ENCODE peak calls at places on chromosomes 4 and X, in five cellular contexts. N is GM12865, I is neuronal stem cell, W is thyroid gland, R is psoas muscle. O is an unnamed sample.

GRCh38 chr4:110878992-110879391 is 256.1 kb upstream of the PITX2 start:
- DNase-seq in N (no peak), I (no peak), W (no peak), R (no peak), O (no peak)

GRCh38 chrX:7115557-7115956 is 32.0 kb upstream of the STS start:
- DNase-seq in N (peak), I (no peak), W (no peak), R (no peak), O (peak)

GRCh38 chr4:139416073-139416673 is 37.7 kb upstream of the RAB33B start:
- DNase-seq in N (peak), I (no peak), W (no peak), R (no peak), O (no peak)

GRCh38 chr4:151527699-151528098 is 118.7 kb downstream of the FHIP1A start:
- DNase-seq in N (no peak), I (no peak), W (no peak), R (no peak), O (no peak)

GRCh38 chr4:137664416-137664815 is 132.1 kb upstream of the PCDH18 start:
- DNase-seq in N (no peak), I (no peak), W (no peak), R (no peak), O (no peak)

GRCh38 chrX:39688576-39689373 is 409.0 kb downstream of the BCOR start:
- DNase-seq in N (no peak), I (peak), W (peak), R (peak), O (no peak)

GRCh38 chr4:159229164-159229563 is 126.3 kb downstream of the RAPGEF2 start:
- DNase-seq in N (no peak), I (peak), W (no peak), R (no peak), O (no peak)

GRCh38 chr4:23871420-23871819 is 18.4 kb downstream of the PPARGC1A start:
- DNase-seq in N (no peak), I (no peak), W (no peak), R (no peak), O (no peak)

GRCh38 chrX:136810493-136810892 is 29.8 kb upstream of the ARHGEF6 start:
- DNase-seq in N (no peak), I (no peak), W (no peak), R (no peak), O (no peak)

GRCh38 chrX:154348114-154348531 is 26.3 kb downstream of the FLNA start:
- DNase-seq in N (no peak), I (no peak), W (no peak), R (peak), O (peak)

GRCh38 chr4:14452001-14452400 is 550.3 kb upstream of the CPEB2 start:
- DNase-seq in N (no peak), I (no peak), W (no peak), R (no peak), O (no peak)

GRCh38 chr4:101527186-101527585 is 179.9 kb upstream of the PPP3CA start:
- DNase-seq in N (peak), I (no peak), W (no peak), R (no peak), O (peak)

GRCh38 chr4:76950052-76950845 is 697 bp downstream of the SEPTIN11 start:
- DNase-seq in N (peak), I (peak), W (peak), R (peak), O (peak)

GRCh38 chr4:156970501-156971167 is 965 bp downstream of the PDGFC start:
- DNase-seq in N (no peak), I (peak), W (peak), R (peak), O (no peak)

GRCh38 chrX:40040686-40041461 is 56.9 kb downstream of the BCOR start:
- DNase-seq in N (no peak), I (no peak), W (no peak), R (no peak), O (no peak)

GRCh38 chr4:2254665-2255500 is 7.0 kb downstream of the MXD4 start:
- DNase-seq in N (no peak), I (no peak), W (no peak), R (peak), O (peak)

GRCh38 chr4:38094419-38094818 is 134.2 kb downstream of the PTTG2 start:
- DNase-seq in N (no peak), I (no peak), W (no peak), R (no peak), O (no peak)

GRCh38 chr4:113433116-113433515 is 328.4 kb downstream of the CAMK2D start:
- DNase-seq in N (no peak), I (no peak), W (no peak), R (no peak), O (no peak)

GRCh38 chr4:55303818-55304217 is 42.2 kb upstream of the SRD5A3 start:
- DNase-seq in N (no peak), I (no peak), W (no peak), R (no peak), O (no peak)

GRCh38 chr4:31194823-31195222 is 474.7 kb downstream of the PCDH7 start:
- DNase-seq in N (no peak), I (no peak), W (no peak), R (no peak), O (no peak)

GRCh38 chr4:44447563-44448504 is 775 bp downstream of the KCTD8 start:
- DNase-seq in N (peak), I (peak), W (peak), R (peak), O (peak)

GRCh38 chr4:178958725-178959440 is 1516.6 kb upstream of the AGA start:
- DNase-seq in N (no peak), I (no peak), W (no peak), R (no peak), O (no peak)

GRCh38 chr4:7005571-7005970 is 37.6 kb upstream of the TADA2B start:
- DNase-seq in N (no peak), I (no peak), W (no peak), R (no peak), O (no peak)

GRCh38 chr4:15799703-15800102 is 21.6 kb downstream of the CD38 start:
- DNase-seq in N (no peak), I (no peak), W (no peak), R (no peak), O (no peak)

GRCh38 chrX:49879656-49880277 is 483 bp downstream of the USP27X start:
- DNase-seq in N (peak), I (no peak), W (no peak), R (no peak), O (no peak)

GRCh38 chrX:107683124-107683895 is 55.0 kb downstream of the PRPS1 start:
- DNase-seq in N (no peak), I (no peak), W (peak), R (peak), O (no peak)

GRCh38 chr4:110636677-110637407 is 14.0 kb upstream of the PITX2 start:
- DNase-seq in N (no peak), I (peak), W (no peak), R (peak), O (no peak)

GRCh38 chr4:159145318-159146006 is 42.6 kb downstream of the RAPGEF2 start:
- DNase-seq in N (no peak), I (no peak), W (no peak), R (no peak), O (no peak)

GRCh38 chr4:80253510-80253909 is 13.0 kb upstream of the FGF5 start:
- DNase-seq in N (no peak), I (no peak), W (no peak), R (no peak), O (no peak)

GRCh38 chr4:171186700-171187099 is 626.5 kb upstream of the GALNTL6 start:
- DNase-seq in N (peak), I (no peak), W (peak), R (no peak), O (no peak)

GRCh38 chrX:36071064-36071463 is 151.5 kb downstream of the CFAP47 start:
- DNase-seq in N (no peak), I (no peak), W (no peak), R (no peak), O (no peak)

DNA sequence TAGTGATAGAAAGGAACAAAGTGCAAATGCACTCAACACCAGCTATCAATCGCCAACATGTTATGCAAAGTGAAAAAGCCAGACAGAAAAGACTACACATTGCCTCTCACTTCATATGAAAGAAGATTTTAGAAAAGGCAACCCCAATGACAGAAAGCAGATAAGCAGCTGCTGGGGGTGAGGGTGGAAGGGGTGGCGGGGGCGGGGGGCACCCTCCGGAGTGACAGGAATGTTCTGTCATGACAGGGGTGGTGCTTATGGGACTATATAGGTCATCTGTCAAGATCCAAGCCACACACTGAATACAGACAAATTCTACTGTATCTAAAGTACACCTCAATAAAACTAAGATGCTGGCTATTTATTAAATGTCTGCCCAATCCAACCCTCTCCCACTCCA is 10.7 kb downstream of the WDR1 start:
- DNase-seq in N (no peak), I (no peak), W (no peak), R (no peak), O (no peak)
- H3K4me3 ChIP-seq in N (no peak), I (no peak), W (no peak), R (peak), O (no peak)

DNA sequence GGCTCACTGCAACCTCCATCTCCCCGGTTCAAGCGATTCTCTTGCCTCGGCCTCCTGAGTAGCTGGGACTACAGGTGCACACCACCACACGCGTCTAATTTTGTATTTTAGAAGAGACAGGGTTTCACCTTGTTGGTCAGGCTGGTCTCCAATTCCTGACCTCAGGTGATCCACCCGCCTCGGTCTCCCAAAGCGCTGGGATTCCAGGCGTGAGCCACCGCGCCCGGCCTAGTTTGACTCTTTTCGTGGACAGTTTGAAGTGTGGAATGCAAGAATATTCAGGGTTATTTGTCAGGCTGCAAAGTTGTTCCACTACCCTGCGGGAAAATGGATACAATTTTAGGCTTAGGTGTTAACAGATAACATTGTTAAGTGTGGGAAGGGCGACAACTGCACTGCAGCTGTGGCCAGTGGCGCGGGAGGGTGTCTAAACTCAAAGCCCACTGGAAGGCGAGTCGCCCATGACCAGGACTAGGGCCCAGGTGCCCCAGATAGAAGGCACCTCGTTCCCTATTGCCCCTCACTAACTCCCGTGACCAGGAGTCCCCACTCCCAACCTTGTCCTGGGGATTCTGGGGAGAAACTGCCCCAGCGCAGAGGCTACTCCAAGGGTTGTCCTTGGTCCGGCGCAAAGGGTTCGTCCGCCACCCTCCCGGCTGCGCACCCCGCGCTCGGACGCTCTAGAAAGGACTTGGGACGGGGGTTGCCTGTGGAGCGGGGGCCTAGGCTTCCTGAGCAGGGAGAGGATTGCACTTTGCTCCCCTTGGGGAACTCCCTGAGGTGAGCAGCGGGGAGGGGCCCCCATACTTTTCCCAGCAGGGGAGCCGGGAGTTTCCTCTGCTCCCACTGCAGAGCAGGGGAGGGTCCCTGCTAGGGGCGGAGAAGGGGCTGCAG is 1.1 kb upstream of the CD99 start:
- DNase-seq in N (no peak), I (no peak), W (no peak), R (no peak), O (no peak)
- H3K4me3 ChIP-seq in N (peak), I (peak), W (no peak), R (peak), O (peak)

GRCh38 chr4:48137766-48138349 is 3.8 kb upstream of the TXK start:
- DNase-seq in N (no peak), I (no peak), W (no peak), R (no peak), O (no peak)

GRCh38 chr4:48129307-48130014 is 4.6 kb downstream of the TXK start:
- DNase-seq in N (no peak), I (no peak), W (peak), R (peak), O (no peak)

GRCh38 chr4:48131736-48132135 is 2.3 kb downstream of the TXK start:
- DNase-seq in N (no peak), I (no peak), W (peak), R (no peak), O (no peak)

GRCh38 chr4:48130100-48130499 is 4.0 kb downstream of the TXK start:
- DNase-seq in N (no peak), I (no peak), W (no peak), R (no peak), O (no peak)

GRCh38 chr4:48133668-48134444 is at the start of gene TXK:
- DNase-seq in N (no peak), I (no peak), W (peak), R (no peak), O (no peak)
- H3K4me3 ChIP-seq in N (no peak), I (no peak), W (no peak), R (no peak), O (no peak)

DNA sequence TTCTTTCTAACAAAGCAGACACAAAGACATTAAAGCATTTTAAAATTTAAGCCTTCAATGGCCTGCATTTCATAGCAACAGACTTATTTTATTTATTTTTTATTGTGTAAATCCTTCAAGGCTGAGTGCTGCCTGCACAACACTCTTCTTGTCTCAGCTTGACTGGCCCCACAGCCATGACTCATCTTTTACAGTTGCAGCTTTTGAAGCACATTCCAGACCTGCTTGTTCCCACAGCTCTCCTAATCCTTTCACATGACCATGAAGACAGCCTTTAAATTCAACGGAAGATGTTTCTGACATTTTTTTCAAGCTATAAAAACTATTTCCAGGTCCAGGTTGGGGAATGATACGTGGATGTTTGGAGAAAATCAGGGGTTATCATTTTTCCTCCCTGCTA is 276.9 kb upstream of the TACR3 start:
- DNase-seq in N (peak), I (peak), W (peak), R (no peak), O (no peak)
- H3K4me3 ChIP-seq in N (no peak), I (no peak), W (no peak), R (no peak), O (no peak)

GRCh38 chr4:128861856-128862518 is 52.5 kb downstream of the JADE1 start:
- DNase-seq in N (peak), I (no peak), W (no peak), R (no peak), O (no peak)

GRCh38 chr4:128862608-128863313 is 53.3 kb downstream of the JADE1 start:
- DNase-seq in N (peak), I (no peak), W (no peak), R (no peak), O (peak)

GRCh38 chr4:128866281-128866680 is 56.8 kb downstream of the JADE1 start:
- DNase-seq in N (no peak), I (no peak), W (no peak), R (no peak), O (no peak)

GRCh38 chr4:128865132-128865531 is 55.6 kb downstream of the JADE1 start:
- DNase-seq in N (no peak), I (no peak), W (no peak), R (no peak), O (no peak)

GRCh38 chr4:128863314-128864075 is 54.0 kb downstream of the JADE1 start:
- DNase-seq in N (peak), I (peak), W (peak), R (peak), O (peak)
- H3K4me3 ChIP-seq in N (no peak), I (no peak), W (no peak), R (no peak), O (peak)

DNA sequence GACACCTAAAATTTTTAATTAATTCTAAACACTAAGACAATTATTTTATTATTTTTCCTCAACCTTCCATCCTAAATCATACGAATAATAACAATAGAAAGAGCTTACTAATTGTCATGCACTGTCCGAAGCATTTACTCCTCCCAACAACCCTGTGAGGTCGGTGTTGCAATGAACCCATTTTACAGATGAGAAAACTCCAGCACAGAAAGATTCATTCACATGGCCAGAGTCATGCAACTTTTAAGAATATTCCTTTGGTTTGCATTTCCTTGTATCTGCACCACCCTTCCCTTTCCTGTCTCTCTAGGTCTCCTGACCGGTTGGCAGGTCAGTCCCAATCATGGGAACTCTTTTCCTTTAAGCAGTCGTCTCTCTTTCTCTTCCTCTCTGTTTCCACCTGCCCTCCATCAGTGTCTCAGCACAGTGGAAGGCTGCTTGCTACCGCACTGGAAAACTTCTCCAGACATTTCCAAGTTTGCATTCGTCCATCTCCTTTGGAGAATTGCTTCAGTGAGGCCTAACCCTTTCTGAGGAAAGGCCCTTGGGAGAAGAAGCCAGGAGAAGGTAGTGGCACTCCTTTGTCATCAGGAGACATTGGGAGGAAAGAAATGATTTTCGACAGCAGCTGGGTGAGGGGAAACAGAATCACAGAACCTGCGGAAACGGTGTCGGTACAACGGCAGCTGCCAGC is 1.9 kb upstream of the TMSB4X start:
- DNase-seq in N (no peak), I (no peak), W (no peak), R (no peak), O (no peak)
- H3K4me3 ChIP-seq in N (peak), I (no peak), W (no peak), R (peak), O (peak)

DNA sequence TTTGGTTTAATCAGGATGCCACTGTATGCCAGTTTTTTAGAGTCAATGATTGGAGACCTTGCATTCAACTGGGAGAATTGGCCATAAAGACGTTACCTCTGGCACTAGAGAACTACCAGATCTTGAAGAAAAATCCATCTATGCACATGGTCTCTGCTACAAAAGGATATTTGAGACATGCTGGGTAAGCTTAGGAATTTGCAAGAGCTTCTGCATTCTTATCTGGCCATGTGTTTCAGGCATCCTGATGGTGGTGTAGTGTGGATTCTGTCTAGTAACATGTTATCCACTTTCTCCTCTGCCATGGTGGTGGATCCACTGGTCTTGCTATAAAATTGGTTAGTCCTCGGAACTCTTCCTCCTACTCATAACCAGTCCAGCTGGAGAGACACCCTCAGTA is 185.3 kb upstream of the WDFY3 start:
- DNase-seq in N (no peak), I (no peak), W (no peak), R (no peak), O (no peak)
- H3K4me3 ChIP-seq in N (no peak), I (no peak), W (no peak), R (no peak), O (no peak)

DNA sequence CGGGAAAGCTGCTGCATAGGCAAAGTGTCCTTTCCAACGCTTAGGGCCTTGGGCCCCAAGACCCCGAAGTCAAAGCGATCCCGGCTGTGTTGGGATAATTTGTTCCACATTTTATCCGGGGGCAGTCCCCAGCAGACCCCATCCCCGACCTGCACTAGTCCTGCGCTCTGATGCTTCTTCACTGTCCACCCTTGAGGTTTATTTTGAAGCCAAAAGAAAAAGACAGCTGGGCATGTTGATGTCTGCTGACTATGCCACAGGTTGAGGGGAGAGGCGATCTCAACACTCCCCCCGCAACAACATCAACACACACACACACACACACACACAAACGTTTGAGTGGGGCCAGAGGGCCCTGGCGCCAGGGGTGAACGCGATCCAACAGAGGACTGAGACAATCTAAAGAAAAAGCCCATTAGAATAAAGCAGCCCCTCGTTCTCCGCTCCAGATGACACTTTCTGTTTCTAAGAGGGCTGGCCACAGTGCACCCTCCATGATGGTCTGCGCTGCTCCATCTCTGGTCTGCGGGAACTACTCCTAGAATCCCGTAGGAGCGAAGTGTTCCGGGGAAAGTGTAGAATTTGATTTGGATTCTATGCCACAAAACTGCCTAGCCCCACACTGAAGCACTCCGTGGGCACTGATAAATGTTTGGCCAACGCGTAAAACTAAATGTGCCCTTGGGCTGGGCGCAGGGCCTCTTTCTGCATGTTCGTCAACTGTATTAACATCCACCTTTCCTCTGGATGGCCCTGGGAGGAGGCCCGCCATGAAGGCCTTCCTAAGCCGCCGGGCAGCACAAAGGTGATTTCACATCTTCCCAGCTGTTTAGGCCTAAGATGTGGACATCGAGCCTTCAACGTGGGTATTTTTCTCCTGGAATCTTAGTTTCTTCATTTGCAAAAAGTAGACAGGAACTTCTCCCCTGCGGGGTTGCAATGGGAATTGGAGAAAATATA is 2.4 kb downstream of the MSX1 start:
- DNase-seq in N (no peak), I (no peak), W (no peak), R (peak), O (no peak)
- H3K4me3 ChIP-seq in N (no peak), I (no peak), W (no peak), R (peak), O (no peak)